ENCODE peak calls at places on chromosomes 5 and 9, in seven cellular contexts. W is cardiac muscle cell, G is fibroblast of lung, B is psoas muscle, R is body of pancreas, P is tibial artery, D is left ventricle myocardium inferior. X is an unnamed sample. For H3K4me1, the result is how much of the 10 kb centered on the place peaks cover.

GRCh38 chr5:1083823-1084605 is 27.8 kb downstream of the SLC12A7 start:
- DNase-seq in W (no peak), G (no peak), B (no peak), R (no peak), P (no peak), D (no peak), X (no peak)

GRCh38 chr5:101143526-101143925 is 240.4 kb upstream of the ST8SIA4 start:
- DNase-seq in W (no peak), G (no peak), B (no peak), R (no peak), P (no peak), D (no peak), X (no peak)

GRCh38 chr9:134285215-134285845 is 40.9 kb upstream of the RXRA start:
- DNase-seq in W (no peak), G (no peak), B (no peak), R (no peak), P (no peak), D (no peak), X (no peak)

GRCh38 chr9:113143432-113144227 is 7.2 kb upstream of the SLC31A2 start:
- DNase-seq in W (no peak), G (no peak), B (no peak), R (no peak), P (no peak), D (no peak), X (no peak)

GRCh38 chr9:36074870-36075532 is 38.3 kb downstream of the RECK start:
- DNase-seq in W (peak), G (peak), B (peak), R (peak), P (peak), D (peak), X (peak)

GRCh38 chr5:5313081-5313736 is 109.3 kb upstream of the ICE1 start:
- DNase-seq in W (no peak), G (no peak), B (no peak), R (no peak), P (no peak), D (no peak), X (no peak)

GRCh38 chr5:179325296-179326031 is 19.8 kb downstream of the ADAMTS2 start:
- DNase-seq in W (no peak), G (no peak), B (peak), R (no peak), P (peak), D (peak), X (no peak)

GRCh38 chr9:127485995-127486394 is 34.7 kb downstream of the LRSAM1 start:
- DNase-seq in W (no peak), G (no peak), B (no peak), R (no peak), P (no peak), D (no peak), X (no peak)

GRCh38 chr5:1564824-1565736 is 41.3 kb upstream of the LPCAT1 start:
- DNase-seq in W (no peak), G (no peak), B (no peak), R (no peak), P (no peak), D (no peak), X (no peak)

GRCh38 chr5:64971538-64971937 is 202.8 kb downstream of the CWC27 start:
- DNase-seq in W (peak), G (peak), B (no peak), R (no peak), P (no peak), D (no peak), X (no peak)

GRCh38 chr9:114176601-114177295 is 21.4 kb downstream of the COL27A1 start:
- DNase-seq in W (no peak), G (no peak), B (no peak), R (no peak), P (no peak), D (no peak), X (no peak)

GRCh38 chr5:157109744-157110143 is 900 bp upstream of the HAVCR2 start:
- DNase-seq in W (no peak), G (no peak), B (no peak), R (no peak), P (no peak), D (no peak), X (no peak)

GRCh38 chr5:141567513-141568117 is 51.2 kb downstream of the DIAPH1 start:
- DNase-seq in W (peak), G (peak), B (no peak), R (no peak), P (no peak), D (no peak), X (no peak)

GRCh38 chr9:129900263-129901041 is 65.2 kb downstream of the USP20 start:
- DNase-seq in W (no peak), G (no peak), B (no peak), R (no peak), P (no peak), D (no peak), X (no peak)

GRCh38 chr5:148084269-148084668 is 20.5 kb downstream of the SPINK5 start:
- DNase-seq in W (no peak), G (no peak), B (no peak), R (no peak), P (no peak), D (no peak), X (no peak)

GRCh38 chr5:172549708-172550095 is 91.4 kb upstream of the NEURL1B start:
- DNase-seq in W (no peak), G (no peak), B (no peak), R (no peak), P (no peak), D (no peak), X (peak)

GRCh38 chr9:10036095-10036494 is 576.7 kb downstream of the PTPRD start:
- DNase-seq in W (no peak), G (no peak), B (no peak), R (no peak), P (no peak), D (no peak), X (no peak)

GRCh38 chr5:178625679-178626483 is 969 bp downstream of the CLK4 start:
- DNase-seq in W (peak), G (peak), B (no peak), R (no peak), P (no peak), D (no peak), X (no peak)

GRCh38 chr5:175524211-175524610 is 45.9 kb downstream of the SFXN1 start:
- DNase-seq in W (no peak), G (no peak), B (no peak), R (no peak), P (no peak), D (no peak), X (no peak)

GRCh38 chr5:141654298-141654697 is 3.1 kb upstream of the FCHSD1 start:
- DNase-seq in W (no peak), G (peak), B (no peak), R (no peak), P (no peak), D (no peak), X (no peak)

GRCh38 chr5:33460210-33460609 is 19.4 kb downstream of the TARS1 start:
- DNase-seq in W (no peak), G (no peak), B (no peak), R (no peak), P (no peak), D (no peak), X (no peak)

GRCh38 chr5:132386644-132387286 is 17.3 kb downstream of the SLC22A5 start:
- DNase-seq in W (peak), G (peak), B (peak), R (peak), P (peak), D (peak), X (peak)

GRCh38 chr9:94772654-94773303 is 46.3 kb downstream of the AOPEP start:
- DNase-seq in W (no peak), G (peak), B (no peak), R (no peak), P (no peak), D (no peak), X (peak)

GRCh38 chr5:66351822-66352221 is 207.7 kb downstream of the SREK1 start:
- DNase-seq in W (peak), G (no peak), B (no peak), R (no peak), P (no peak), D (no peak), X (no peak)

GRCh38 chr5:167908596-167908995 is 382.8 kb upstream of the WWC1 start:
- DNase-seq in W (no peak), G (no peak), B (no peak), R (no peak), P (no peak), D (no peak), X (no peak)

GRCh38 chr5:22541037-22541436 is 312.1 kb downstream of the CDH12 start:
- DNase-seq in W (no peak), G (no peak), B (no peak), R (no peak), P (no peak), D (no peak), X (peak)

GRCh38 chr5:172611913-172612312 is 29.1 kb upstream of the NEURL1B start:
- DNase-seq in W (no peak), G (no peak), B (no peak), R (no peak), P (peak), D (no peak), X (no peak)

GRCh38 chr5:92017786-92018185 is 634.7 kb upstream of the ARRDC3 start:
- DNase-seq in W (no peak), G (peak), B (no peak), R (no peak), P (no peak), D (no peak), X (no peak)

GRCh38 chr5:72427488-72428437 is 79.4 kb downstream of the ZNF366 start:
- DNase-seq in W (peak), G (peak), B (no peak), R (no peak), P (no peak), D (no peak), X (no peak)

GRCh38 chr9:100352201-100352726 is 478 bp downstream of the TEX10 start:
- DNase-seq in W (peak), G (peak), B (peak), R (peak), P (peak), D (peak), X (peak)

GRCh38 chr9:26656003-26656940 is 236.3 kb downstream of the CAAP1 start:
- DNase-seq in W (peak), G (peak), B (no peak), R (no peak), P (no peak), D (no peak), X (peak)
- TF ChIP-seq CTCF in W (peak), G (no peak), B (no peak), R (peak), P (peak), D (no peak), X (peak)

GRCh38 chr5:151684690-151685361 is 1.9 kb downstream of the SPARC start:
- DNase-seq in W (peak), G (peak), B (no peak), R (no peak), P (peak), D (no peak), X (no peak)
- H3K4me1 ChIP-seq in W (under half), G (under half), B (under half), R (under half), P (under half), D (half or more), X (under half)

DNA sequence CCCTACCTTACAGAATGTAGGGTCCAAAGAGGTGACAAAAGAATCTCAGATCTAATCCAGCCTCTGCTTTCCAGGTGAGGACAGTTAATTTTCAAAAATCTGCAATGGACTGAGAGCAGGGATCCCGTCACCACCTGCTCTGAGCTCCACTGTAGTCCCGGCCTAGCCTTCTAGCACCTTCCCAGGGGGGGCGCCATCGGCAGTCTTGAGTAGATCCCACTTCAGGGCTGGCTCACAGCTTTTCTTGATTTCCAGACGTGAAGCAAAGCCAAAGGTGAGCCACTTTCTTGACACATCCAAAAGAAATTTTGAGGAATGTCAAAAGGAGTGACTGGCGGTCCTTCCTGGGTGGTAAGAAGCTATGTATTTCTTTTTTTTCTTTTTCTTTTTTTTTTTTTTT is 114.1 kb downstream of the SYK start:
- DNase-seq in W (peak), G (peak), B (no peak), R (peak), P (no peak), D (no peak), X (peak)
- TF ChIP-seq CTCF in W (peak), G (peak), B (no peak), R (no peak), P (no peak), D (no peak), X (peak)

GRCh38 chr5:59591162-59591561 is 302.4 kb downstream of the PDE4D start:
- DNase-seq in W (no peak), G (no peak), B (no peak), R (no peak), P (no peak), D (no peak), X (no peak)
- H3K4me1 ChIP-seq in W (under half), G (under half), B (under half), R (under half), P (under half), D (under half), X (under half)

DNA sequence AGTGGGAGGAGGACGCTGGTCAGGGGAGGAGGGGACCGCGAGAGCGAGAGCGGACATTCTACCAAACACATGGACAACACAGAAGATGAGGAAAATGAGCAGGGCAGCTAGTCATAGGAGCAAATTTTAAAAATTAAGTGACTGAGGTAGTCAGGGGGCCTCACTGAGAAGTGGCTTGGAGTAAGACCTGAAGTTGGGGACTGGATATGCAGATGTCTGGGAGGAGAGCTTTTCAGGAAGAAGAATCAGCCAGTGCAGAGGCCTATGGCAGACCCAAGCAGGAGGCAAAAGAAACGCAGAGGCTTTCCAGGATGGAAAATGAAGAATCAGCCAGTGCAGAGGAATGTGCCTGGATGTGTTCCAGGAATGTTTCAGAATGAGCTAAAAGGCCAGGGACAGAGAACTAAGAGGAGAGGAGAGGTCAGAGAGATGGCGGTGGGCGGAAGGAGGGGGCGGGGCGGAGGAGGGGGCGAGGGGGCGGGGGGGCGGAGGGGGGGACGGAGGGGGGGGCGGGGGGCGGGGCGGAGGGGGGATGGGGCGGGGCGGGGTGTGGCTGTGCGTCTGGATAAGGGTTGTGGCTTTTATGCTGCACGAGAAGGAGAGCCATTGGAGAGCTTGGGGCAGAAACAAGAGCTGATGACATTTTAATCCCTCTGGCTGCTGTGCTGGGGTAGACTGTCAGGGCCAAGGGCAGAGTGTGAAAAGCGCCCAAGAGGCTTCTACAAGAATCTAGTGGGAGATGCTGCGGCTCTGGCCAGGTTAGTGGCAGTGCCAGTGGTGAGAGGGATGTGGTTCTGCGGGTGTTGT is 129.6 kb downstream of the KCNIP1 start:
- DNase-seq in W (peak), G (peak), B (peak), R (peak), P (peak), D (peak), X (no peak)
- TF ChIP-seq CTCF in W (no peak), G (no peak), B (no peak), R (no peak), P (no peak), D (peak), X (no peak)

X was measured in BE2C.